ENCODE peak calls at places on chromosomes 3 and 15, in nine cellular contexts. One of them, this sample, is unnamed.

GRCh38 chr15:62365795-62366442 is 200.8 kb upstream of the C2CD4B start:
- DNase-seq in SK-N-SH: no peak
- DNase-seq in stomach: peak
- DNase-seq in transverse colon: peak
- DNase-seq in ovary: no peak
- DNase-seq in A549: no peak
- DNase-seq in sigmoid colon: no peak
- DNase-seq in upper lobe of left lung: no peak
- DNase-seq in HepG2: peak
- DNase-seq in this sample: no peak

GRCh38 chr3:46266598-46266997 is 24.3 kb downstream of the CCR3 start:
- DNase-seq in SK-N-SH: no peak
- DNase-seq in stomach: no peak
- DNase-seq in transverse colon: no peak
- DNase-seq in ovary: no peak
- DNase-seq in A549: no peak
- DNase-seq in sigmoid colon: no peak
- DNase-seq in upper lobe of left lung: no peak
- DNase-seq in HepG2: no peak
- DNase-seq in this sample: no peak

GRCh38 chr3:73060302-73060723 is 1.1 kb upstream of the EBLN2 start:
- DNase-seq in SK-N-SH: peak
- DNase-seq in stomach: no peak
- DNase-seq in transverse colon: no peak
- DNase-seq in ovary: no peak
- DNase-seq in A549: no peak
- DNase-seq in sigmoid colon: no peak
- DNase-seq in upper lobe of left lung: no peak
- DNase-seq in HepG2: no peak
- DNase-seq in this sample: no peak

GRCh38 chr3:80060664-80061063 is 292.9 kb upstream of the ROBO1 start:
- DNase-seq in SK-N-SH: no peak
- DNase-seq in stomach: no peak
- DNase-seq in transverse colon: no peak
- DNase-seq in ovary: no peak
- DNase-seq in A549: no peak
- DNase-seq in sigmoid colon: no peak
- DNase-seq in upper lobe of left lung: no peak
- DNase-seq in HepG2: no peak
- DNase-seq in this sample: no peak

GRCh38 chr15:29208352-29208751 is 61.3 kb downstream of the NSMCE3 start:
- DNase-seq in SK-N-SH: peak
- DNase-seq in stomach: no peak
- DNase-seq in transverse colon: no peak
- DNase-seq in ovary: no peak
- DNase-seq in A549: no peak
- DNase-seq in sigmoid colon: no peak
- DNase-seq in upper lobe of left lung: no peak
- DNase-seq in HepG2: no peak
- DNase-seq in this sample: no peak

GRCh38 chr3:20648294-20648693 is 462.3 kb upstream of the SGO1 start:
- DNase-seq in SK-N-SH: peak
- DNase-seq in stomach: no peak
- DNase-seq in transverse colon: no peak
- DNase-seq in ovary: no peak
- DNase-seq in A549: no peak
- DNase-seq in sigmoid colon: no peak
- DNase-seq in upper lobe of left lung: no peak
- DNase-seq in HepG2: no peak
- DNase-seq in this sample: no peak

GRCh38 chr15:92091155-92091734 is 237.7 kb downstream of the SLCO3A1 start:
- DNase-seq in SK-N-SH: peak
- DNase-seq in stomach: peak
- DNase-seq in transverse colon: peak
- DNase-seq in ovary: no peak
- DNase-seq in A549: peak
- DNase-seq in sigmoid colon: no peak
- DNase-seq in upper lobe of left lung: no peak
- DNase-seq in HepG2: peak
- DNase-seq in this sample: peak

GRCh38 chr3:96831175-96831574 is 16.8 kb downstream of the EPHA6 start:
- DNase-seq in SK-N-SH: no peak
- DNase-seq in stomach: no peak
- DNase-seq in transverse colon: no peak
- DNase-seq in ovary: no peak
- DNase-seq in A549: no peak
- DNase-seq in sigmoid colon: peak
- DNase-seq in upper lobe of left lung: no peak
- DNase-seq in HepG2: no peak
- DNase-seq in this sample: no peak

GRCh38 chr15:74937226-74937601 is 659 bp downstream of the COX5A start:
- DNase-seq in SK-N-SH: no peak
- DNase-seq in stomach: no peak
- DNase-seq in transverse colon: no peak
- DNase-seq in ovary: no peak
- DNase-seq in A549: no peak
- DNase-seq in sigmoid colon: no peak
- DNase-seq in upper lobe of left lung: no peak
- DNase-seq in HepG2: no peak
- DNase-seq in this sample: no peak

GRCh38 chr3:189317911-189318310 is 146.1 kb downstream of the TPRG1 start:
- DNase-seq in SK-N-SH: no peak
- DNase-seq in stomach: no peak
- DNase-seq in transverse colon: peak
- DNase-seq in ovary: no peak
- DNase-seq in A549: no peak
- DNase-seq in sigmoid colon: no peak
- DNase-seq in upper lobe of left lung: no peak
- DNase-seq in HepG2: no peak
- DNase-seq in this sample: no peak

GRCh38 chr3:127053979-127054378 is 71.1 kb downstream of the PLXNA1 start:
- DNase-seq in SK-N-SH: no peak
- DNase-seq in stomach: no peak
- DNase-seq in transverse colon: no peak
- DNase-seq in ovary: no peak
- DNase-seq in A549: no peak
- DNase-seq in sigmoid colon: no peak
- DNase-seq in upper lobe of left lung: no peak
- DNase-seq in HepG2: no peak
- DNase-seq in this sample: no peak

GRCh38 chr3:37143821-37144220 is 30.6 kb downstream of the LRRFIP2 start:
- DNase-seq in SK-N-SH: no peak
- DNase-seq in stomach: no peak
- DNase-seq in transverse colon: no peak
- DNase-seq in ovary: no peak
- DNase-seq in A549: no peak
- DNase-seq in sigmoid colon: no peak
- DNase-seq in upper lobe of left lung: peak
- DNase-seq in HepG2: no peak
- DNase-seq in this sample: no peak

GRCh38 chr15:70853270-70853854 is 595 bp downstream of the LARP6 start:
- DNase-seq in SK-N-SH: peak
- DNase-seq in stomach: no peak
- DNase-seq in transverse colon: peak
- DNase-seq in ovary: peak
- DNase-seq in A549: peak
- DNase-seq in sigmoid colon: no peak
- DNase-seq in upper lobe of left lung: no peak
- DNase-seq in HepG2: no peak
- DNase-seq in this sample: peak

GRCh38 chr15:99472416-99473145 is 93.2 kb upstream of the MEF2A start:
- DNase-seq in SK-N-SH: no peak
- DNase-seq in stomach: no peak
- DNase-seq in transverse colon: no peak
- DNase-seq in ovary: no peak
- DNase-seq in A549: no peak
- DNase-seq in sigmoid colon: peak
- DNase-seq in upper lobe of left lung: no peak
- DNase-seq in HepG2: peak
- DNase-seq in this sample: no peak

GRCh38 chr15:100877551-100877950 is 2.1 kb upstream of the ALDH1A3 start:
- DNase-seq in SK-N-SH: no peak
- DNase-seq in stomach: no peak
- DNase-seq in transverse colon: no peak
- DNase-seq in ovary: no peak
- DNase-seq in A549: no peak
- DNase-seq in sigmoid colon: no peak
- DNase-seq in upper lobe of left lung: no peak
- DNase-seq in HepG2: no peak
- DNase-seq in this sample: no peak

GRCh38 chr15:34802371-34802770 is 7.0 kb upstream of the ACTC1 start:
- DNase-seq in SK-N-SH: no peak
- DNase-seq in stomach: no peak
- DNase-seq in transverse colon: no peak
- DNase-seq in ovary: no peak
- DNase-seq in A549: no peak
- DNase-seq in sigmoid colon: no peak
- DNase-seq in upper lobe of left lung: no peak
- DNase-seq in HepG2: no peak
- DNase-seq in this sample: no peak

GRCh38 chr15:34799825-34800168 is 4.4 kb upstream of the ACTC1 start:
- DNase-seq in SK-N-SH: no peak
- DNase-seq in stomach: no peak
- DNase-seq in transverse colon: no peak
- DNase-seq in ovary: no peak
- DNase-seq in A549: no peak
- DNase-seq in sigmoid colon: no peak
- DNase-seq in upper lobe of left lung: no peak
- DNase-seq in HepG2: no peak
- DNase-seq in this sample: no peak

GRCh38 chr15:34796847-34797246 is 1.5 kb upstream of the ACTC1 start:
- DNase-seq in SK-N-SH: no peak
- DNase-seq in stomach: no peak
- DNase-seq in transverse colon: no peak
- DNase-seq in ovary: no peak
- DNase-seq in A549: no peak
- DNase-seq in sigmoid colon: no peak
- DNase-seq in upper lobe of left lung: no peak
- DNase-seq in HepG2: no peak
- DNase-seq in this sample: no peak

GRCh38 chr15:34802803-34803395 is 7.5 kb upstream of the ACTC1 start:
- DNase-seq in SK-N-SH: no peak
- DNase-seq in stomach: no peak
- DNase-seq in transverse colon: no peak
- DNase-seq in ovary: no peak
- DNase-seq in A549: no peak
- DNase-seq in sigmoid colon: no peak
- DNase-seq in upper lobe of left lung: no peak
- DNase-seq in HepG2: no peak
- DNase-seq in this sample: no peak

GRCh38 chr15:34799149-34799824 is 3.9 kb upstream of the ACTC1 start:
- DNase-seq in SK-N-SH: peak
- DNase-seq in stomach: peak
- DNase-seq in transverse colon: no peak
- DNase-seq in ovary: no peak
- DNase-seq in A549: no peak
- DNase-seq in sigmoid colon: no peak
- DNase-seq in upper lobe of left lung: peak
- DNase-seq in HepG2: no peak
- DNase-seq in this sample: no peak
- TF ChIP-seq EP300 in SK-N-SH: no peak
- TF ChIP-seq EP300 in stomach: no peak
- TF ChIP-seq EP300 in transverse colon: no peak
- TF ChIP-seq EP300 in ovary: no peak
- TF ChIP-seq EP300 in A549: no peak
- TF ChIP-seq EP300 in sigmoid colon: no peak
- TF ChIP-seq EP300 in upper lobe of left lung: no peak
- TF ChIP-seq EP300 in HepG2: no peak
- TF ChIP-seq EP300 in this sample: no peak

DNA sequence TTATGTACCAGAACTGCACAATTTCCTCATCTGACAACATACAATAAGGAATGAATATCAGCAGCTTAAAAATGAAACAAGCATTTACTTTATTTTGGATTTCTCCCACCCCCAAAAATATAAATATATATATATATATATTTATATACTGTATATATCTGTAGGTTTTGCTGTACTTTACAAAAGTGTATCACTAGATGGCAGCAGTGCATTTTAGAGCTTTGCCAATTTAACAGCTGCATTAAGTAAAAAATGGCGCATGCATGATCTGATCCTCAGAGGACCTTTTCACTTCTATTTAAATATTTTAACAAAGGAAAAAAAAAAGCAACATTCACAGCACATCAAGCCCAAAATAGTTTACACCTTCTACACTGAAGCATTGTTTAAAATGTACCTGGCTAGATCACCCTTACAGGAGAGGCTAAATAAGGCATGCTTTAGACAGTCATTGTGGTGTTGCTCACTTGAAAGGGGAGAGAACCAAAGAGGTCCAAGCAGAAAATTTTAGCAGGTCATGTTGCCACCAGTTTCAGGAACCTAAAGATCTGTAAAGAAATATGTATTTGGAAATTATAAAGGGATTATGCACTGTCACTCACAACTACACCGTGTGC is 72.6 kb downstream of the NPTN start:
- DNase-seq in SK-N-SH: peak
- DNase-seq in stomach: no peak
- DNase-seq in transverse colon: no peak
- DNase-seq in ovary: no peak
- DNase-seq in A549: peak
- DNase-seq in sigmoid colon: no peak
- DNase-seq in upper lobe of left lung: no peak
- DNase-seq in HepG2: peak
- DNase-seq in this sample: no peak
- TF ChIP-seq EP300 in SK-N-SH: no peak
- TF ChIP-seq EP300 in stomach: no peak
- TF ChIP-seq EP300 in transverse colon: no peak
- TF ChIP-seq EP300 in ovary: no peak
- TF ChIP-seq EP300 in A549: no peak
- TF ChIP-seq EP300 in sigmoid colon: no peak
- TF ChIP-seq EP300 in upper lobe of left lung: no peak
- TF ChIP-seq EP300 in HepG2: no peak
- TF ChIP-seq EP300 in this sample: no peak

GRCh38 chr3:178420033-178420432 is 116.2 kb upstream of the KCNMB2 start:
- DNase-seq in SK-N-SH: no peak
- DNase-seq in stomach: no peak
- DNase-seq in transverse colon: no peak
- DNase-seq in ovary: no peak
- DNase-seq in A549: no peak
- DNase-seq in sigmoid colon: no peak
- DNase-seq in upper lobe of left lung: no peak
- DNase-seq in HepG2: no peak
- DNase-seq in this sample: no peak
- TF ChIP-seq EP300 in SK-N-SH: no peak
- TF ChIP-seq EP300 in stomach: no peak
- TF ChIP-seq EP300 in transverse colon: no peak
- TF ChIP-seq EP300 in ovary: no peak
- TF ChIP-seq EP300 in A549: no peak
- TF ChIP-seq EP300 in sigmoid colon: no peak
- TF ChIP-seq EP300 in upper lobe of left lung: no peak
- TF ChIP-seq EP300 in HepG2: no peak
- TF ChIP-seq EP300 in this sample: no peak

DNA sequence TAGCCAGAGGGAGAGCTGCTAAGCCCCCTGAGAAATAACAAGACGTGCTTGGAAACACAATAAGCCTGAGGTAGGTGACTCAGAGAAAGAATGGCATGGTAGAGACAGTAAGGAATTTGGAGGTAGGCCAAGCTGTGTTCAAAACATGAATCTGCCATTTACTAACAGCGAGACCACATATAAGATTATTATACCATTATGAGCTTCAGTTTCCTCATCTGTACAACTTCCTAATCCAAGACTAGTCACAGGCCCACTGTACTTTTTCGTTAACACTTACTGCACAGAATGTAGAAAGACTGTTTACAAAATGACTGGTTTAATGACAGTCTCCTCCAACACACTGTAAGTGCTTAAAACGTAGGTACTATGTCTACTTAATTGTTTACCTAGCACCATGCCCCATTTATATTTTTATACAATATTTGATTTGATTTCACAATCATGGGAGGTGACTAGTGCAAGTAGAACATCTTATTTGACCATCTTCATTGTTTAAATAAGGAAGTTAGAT is 25.7 kb downstream of the ATOSA start:
- DNase-seq in SK-N-SH: no peak
- DNase-seq in stomach: no peak
- DNase-seq in transverse colon: no peak
- DNase-seq in ovary: no peak
- DNase-seq in A549: peak
- DNase-seq in sigmoid colon: no peak
- DNase-seq in upper lobe of left lung: no peak
- DNase-seq in HepG2: no peak
- DNase-seq in this sample: no peak
- TF ChIP-seq EP300 in SK-N-SH: no peak
- TF ChIP-seq EP300 in stomach: no peak
- TF ChIP-seq EP300 in transverse colon: no peak
- TF ChIP-seq EP300 in ovary: no peak
- TF ChIP-seq EP300 in A549: no peak
- TF ChIP-seq EP300 in sigmoid colon: no peak
- TF ChIP-seq EP300 in upper lobe of left lung: no peak
- TF ChIP-seq EP300 in HepG2: no peak
- TF ChIP-seq EP300 in this sample: no peak

This sample was measured in tibial nerve.